ENCODE peak calls at places on chromosome 14, in nine cellular contexts. C is NB4, H is heart right ventricle, V is HFF-Myc, E is PC-9, Z is fibroblast of lung, D is GM23338, J is astrocyte of the cerebellum, X is cardiac fibroblast. K is an unnamed sample.

GRCh38 chr14:89912667-89913211 is 41.8 kb downstream of the EFCAB11 start:
- DNase-seq in C (no peak), H (no peak), V (peak), E (peak), Z (peak), D (peak), J (peak), X (peak), K (peak)

GRCh38 chr14:67416810-67417209 is 4.8 kb upstream of the PLEK2 start:
- DNase-seq in C (no peak), H (no peak), V (no peak), E (no peak), Z (no peak), D (no peak), J (no peak), X (no peak), K (no peak)

GRCh38 chr14:68975667-68976066 is 3.4 kb downstream of the ACTN1 start:
- DNase-seq in C (no peak), H (no peak), V (no peak), E (no peak), Z (peak), D (no peak), J (no peak), X (peak), K (no peak)

GRCh38 chr14:55867726-55868125 is 250.5 kb upstream of the PELI2 start:
- DNase-seq in C (no peak), H (no peak), V (no peak), E (no peak), Z (peak), D (no peak), J (no peak), X (peak), K (no peak)

GRCh38 chr14:23827100-23827892 is 126.3 kb upstream of the DHRS4 start:
- DNase-seq in C (no peak), H (no peak), V (no peak), E (no peak), Z (peak), D (no peak), J (no peak), X (no peak), K (no peak)

GRCh38 chr14:72315720-72316119 is 383.5 kb downstream of the RGS6 start:
- DNase-seq in C (peak), H (no peak), V (no peak), E (no peak), Z (no peak), D (no peak), J (no peak), X (no peak), K (no peak)

GRCh38 chr14:21385170-21385904 is 1.5 kb upstream of the SUPT16H start:
- DNase-seq in C (peak), H (no peak), V (no peak), E (no peak), Z (no peak), D (no peak), J (no peak), X (no peak), K (no peak)

GRCh38 chr14:50335389-50335788 is 23.3 kb downstream of the DMAC2L start:
- DNase-seq in C (no peak), H (peak), V (no peak), E (no peak), Z (peak), D (peak), J (peak), X (peak), K (no peak)

GRCh38 chr14:70735043-70735442 is 74.3 kb downstream of the MAP3K9 start:
- DNase-seq in C (no peak), H (no peak), V (no peak), E (no peak), Z (no peak), D (no peak), J (no peak), X (no peak), K (no peak)

GRCh38 chr14:89807905-89808304 is 146.6 kb downstream of the EFCAB11 start:
- DNase-seq in C (no peak), H (no peak), V (no peak), E (no peak), Z (no peak), D (peak), J (no peak), X (no peak), K (no peak)

GRCh38 chr14:103008126-103008525 is 49.2 kb downstream of the CDC42BPB start:
- DNase-seq in C (no peak), H (no peak), V (no peak), E (no peak), Z (no peak), D (no peak), J (no peak), X (no peak), K (no peak)

GRCh38 chr14:85917631-85918030 is 387.7 kb downstream of the FLRT2 start:
- DNase-seq in C (no peak), H (no peak), V (no peak), E (no peak), Z (no peak), D (no peak), J (no peak), X (no peak), K (no peak)

GRCh38 chr14:22981090-22982012 is 1.0 kb downstream of the AJUBA start:
- DNase-seq in C (no peak), H (peak), V (no peak), E (no peak), Z (peak), D (peak), J (no peak), X (peak), K (no peak)

GRCh38 chr14:86296173-86296572 is 766.2 kb downstream of the FLRT2 start:
- DNase-seq in C (no peak), H (no peak), V (no peak), E (no peak), Z (peak), D (no peak), J (peak), X (peak), K (no peak)

GRCh38 chr14:54577977-54578376 is 11.0 kb downstream of the SAMD4A start:
- DNase-seq in C (no peak), H (no peak), V (no peak), E (no peak), Z (peak), D (no peak), J (no peak), X (peak), K (no peak)

GRCh38 chr14:50260511-50260910 is 29.1 kb upstream of the SOS2 start:
- DNase-seq in C (peak), H (no peak), V (peak), E (peak), Z (peak), D (peak), J (peak), X (peak), K (peak)

GRCh38 chr14:96148631-96149030 is 56.0 kb upstream of the BDKRB2 start:
- DNase-seq in C (no peak), H (no peak), V (no peak), E (no peak), Z (no peak), D (no peak), J (no peak), X (no peak), K (no peak)

GRCh38 chr14:81200041-81200440 is 20.7 kb downstream of the GTF2A1 start:
- DNase-seq in C (peak), H (no peak), V (no peak), E (no peak), Z (no peak), D (no peak), J (no peak), X (no peak), K (no peak)

GRCh38 chr14:56273949-56274348 is 155.7 kb downstream of the PELI2 start:
- DNase-seq in C (no peak), H (no peak), V (no peak), E (no peak), Z (no peak), D (no peak), J (no peak), X (peak), K (no peak)

GRCh38 chr14:105937253-105938054 is 411.1 kb downstream of the TMEM121 start:
- DNase-seq in C (no peak), H (no peak), V (no peak), E (no peak), Z (no peak), D (no peak), J (no peak), X (no peak), K (no peak)

GRCh38 chr14:24403294-24404013 is 4.7 kb downstream of the NYNRIN start:
- DNase-seq in C (no peak), H (no peak), V (no peak), E (no peak), Z (peak), D (no peak), J (no peak), X (peak), K (no peak)

GRCh38 chr14:61642246-61642982 is 52.9 kb upstream of the HIF1A start:
- DNase-seq in C (no peak), H (no peak), V (peak), E (no peak), Z (peak), D (no peak), J (no peak), X (peak), K (no peak)
- TF ChIP-seq CTCF in C (no peak), H (no peak), V (no peak), E (no peak), Z (no peak), D (no peak), J (no peak), X (no peak), K (no peak)

DNA sequence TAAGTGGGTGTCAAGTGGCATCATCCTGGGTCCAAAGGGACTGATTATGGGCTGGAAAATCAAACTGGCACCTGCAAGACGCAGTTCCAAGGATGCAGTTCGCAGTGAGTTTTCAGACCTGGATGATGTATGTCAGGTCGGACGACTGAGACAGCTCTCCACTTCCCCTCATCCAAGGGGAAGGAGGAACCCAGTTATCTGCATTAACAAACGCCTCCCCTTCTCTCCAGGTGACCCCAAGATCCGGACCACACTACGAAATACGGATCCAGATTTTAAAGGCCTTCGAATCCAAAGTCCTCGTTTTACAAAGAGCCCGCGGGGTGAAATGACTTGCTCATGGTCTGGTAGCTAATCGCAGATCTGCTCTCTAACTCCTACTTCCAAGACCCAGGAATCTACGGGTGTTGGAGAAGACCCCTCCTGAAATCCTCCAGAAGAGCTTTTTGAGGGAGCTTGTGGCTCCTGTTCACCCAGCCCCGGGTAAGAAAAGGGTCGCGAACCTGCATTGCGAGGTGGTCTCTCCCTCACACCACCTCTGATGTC is 460 bp upstream of the SYNE2 start:
- DNase-seq in C (no peak), H (no peak), V (no peak), E (no peak), Z (peak), D (peak), J (no peak), X (peak), K (no peak)
- H3K4me3 ChIP-seq in C (no peak), H (peak), V (peak), E (peak), Z (peak), D (peak), J (peak), X (peak), K (peak)

GRCh38 chr14:26917086-26917485 is 319.3 kb upstream of the NOVA1 start:
- DNase-seq in C (peak), H (no peak), V (peak), E (no peak), Z (peak), D (peak), J (peak), X (peak), K (no peak)
- TF ChIP-seq CTCF in C (no peak), H (peak), V (peak), E (peak), Z (peak), D (peak), J (peak), X (peak), K (no peak)

GRCh38 chr14:34710744-34711143 is 3.6 kb downstream of the CFL2 start:
- DNase-seq in C (no peak), H (no peak), V (no peak), E (no peak), Z (peak), D (no peak), J (no peak), X (peak), K (no peak)

GRCh38 chr14:34713122-34713680 is 1.2 kb downstream of the CFL2 start:
- DNase-seq in C (no peak), H (no peak), V (no peak), E (no peak), Z (no peak), D (no peak), J (no peak), X (no peak), K (no peak)

GRCh38 chr14:34713681-34714319 is 593 bp downstream of the CFL2 start:
- DNase-seq in C (peak), H (peak), V (no peak), E (peak), Z (peak), D (peak), J (no peak), X (peak), K (no peak)

GRCh38 chr14:34711169-34711568 is 3.2 kb downstream of the CFL2 start:
- DNase-seq in C (no peak), H (no peak), V (peak), E (no peak), Z (peak), D (no peak), J (peak), X (peak), K (peak)

DNA sequence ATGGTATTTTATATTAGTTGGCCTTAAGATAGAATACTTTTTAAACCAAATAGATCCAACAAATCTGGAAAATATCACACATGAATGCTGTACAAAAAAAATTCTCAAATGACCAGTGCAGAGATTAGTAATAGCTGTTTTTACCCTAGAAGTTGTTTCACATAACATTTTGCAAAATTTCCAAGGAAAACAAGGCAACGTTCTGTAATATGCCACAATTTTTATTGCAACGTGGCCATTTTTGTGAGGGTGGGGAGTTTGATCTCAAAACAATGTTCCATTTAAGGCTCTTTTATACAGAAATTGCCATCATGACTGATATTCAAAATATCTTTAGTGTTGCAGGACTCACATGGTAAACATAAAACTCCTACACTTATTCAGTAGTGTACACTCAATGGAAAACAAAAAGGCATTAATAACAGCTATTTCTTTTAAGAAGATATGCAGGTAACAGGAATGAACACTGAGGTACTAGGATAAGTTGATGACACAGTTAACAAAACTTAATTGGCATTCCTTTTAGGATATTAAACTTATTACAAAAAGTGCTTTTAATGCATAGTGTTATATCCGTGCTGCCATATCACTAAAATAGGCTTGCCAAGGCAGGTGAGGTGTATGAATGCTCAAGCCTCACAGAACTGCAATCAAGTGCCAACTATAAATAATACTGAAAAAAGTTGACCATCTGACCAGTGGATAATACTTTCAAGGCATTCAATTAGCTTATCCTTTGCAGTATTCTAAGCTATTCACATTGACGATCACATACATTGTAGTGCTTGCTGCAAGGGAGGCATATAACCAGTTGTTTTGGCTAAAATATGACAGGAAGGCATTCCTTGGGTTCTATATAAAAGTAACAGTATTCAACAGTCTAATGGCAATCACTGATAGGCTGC is 2.3 kb downstream of the CFL2 start:
- DNase-seq in C (no peak), H (no peak), V (no peak), E (no peak), Z (no peak), D (no peak), J (no peak), X (peak), K (no peak)
- H3K4me3 ChIP-seq in C (no peak), H (peak), V (peak), E (no peak), Z (no peak), D (no peak), J (no peak), X (no peak), K (no peak)

GRCh38 chr14:65179918-65180724 is 77.8 kb upstream of the MAX start:
- DNase-seq in C (no peak), H (no peak), V (peak), E (peak), Z (peak), D (no peak), J (peak), X (peak), K (peak)

GRCh38 chr14:65185859-65186258 is 83.5 kb upstream of the MAX start:
- DNase-seq in C (no peak), H (no peak), V (no peak), E (no peak), Z (no peak), D (no peak), J (no peak), X (no peak), K (no peak)

GRCh38 chr14:65184032-65184764 is 81.9 kb upstream of the MAX start:
- DNase-seq in C (no peak), H (no peak), V (no peak), E (no peak), Z (peak), D (no peak), J (no peak), X (peak), K (no peak)

GRCh38 chr14:65177551-65177950 is 75.2 kb upstream of the MAX start:
- DNase-seq in C (no peak), H (no peak), V (no peak), E (no peak), Z (peak), D (no peak), J (no peak), X (no peak), K (no peak)

DNA sequence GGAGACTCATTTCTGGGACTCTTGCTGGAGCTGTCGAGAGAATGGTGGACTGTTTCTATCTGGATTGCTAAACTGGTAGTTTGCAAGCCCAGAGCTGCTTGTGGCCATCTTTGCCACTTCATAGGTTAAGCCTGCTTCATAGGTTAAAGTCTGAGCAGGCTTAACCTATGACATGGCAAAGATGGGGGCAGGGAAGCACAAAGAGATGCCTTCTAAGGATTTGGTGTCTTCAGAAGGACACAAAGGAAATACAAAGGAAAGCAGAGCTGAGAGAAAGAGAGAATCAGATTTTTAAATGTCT is 78.4 kb upstream of the MAX start:
- DNase-seq in C (no peak), H (no peak), V (no peak), E (no peak), Z (no peak), D (no peak), J (no peak), X (no peak), K (no peak)
- TF ChIP-seq CTCF in C (no peak), H (no peak), V (no peak), E (no peak), Z (no peak), D (no peak), J (no peak), X (no peak), K (no peak)

GRCh38 chr14:77375164-77375950 is 1.5 kb downstream of the TMED8 start:
- DNase-seq in C (peak), H (no peak), V (no peak), E (no peak), Z (no peak), D (no peak), J (no peak), X (no peak), K (no peak)
- H3K4me3 ChIP-seq in C (peak), H (peak), V (peak), E (peak), Z (no peak), D (peak), J (peak), X (no peak), K (no peak)

DNA sequence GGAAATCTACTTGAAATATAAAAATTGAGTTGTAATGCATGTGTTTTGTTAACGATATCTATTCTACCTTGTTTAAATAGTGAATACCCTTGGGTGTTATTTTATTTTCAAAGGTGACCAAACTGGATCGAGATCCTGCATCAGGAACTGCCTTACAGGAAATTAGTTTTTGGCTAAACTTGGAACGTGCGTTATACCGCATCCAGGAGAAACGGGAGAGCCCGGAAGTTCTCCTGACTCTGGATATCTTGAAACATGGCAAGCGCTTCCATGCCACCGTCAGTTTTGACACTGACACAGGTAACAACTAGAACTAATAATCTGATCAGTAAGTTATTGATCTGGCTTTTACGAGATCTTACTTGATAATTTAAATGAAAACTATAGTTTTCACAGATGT is 15.9 kb downstream of the DYNC1H1 start:
- DNase-seq in C (no peak), H (no peak), V (no peak), E (peak), Z (no peak), D (no peak), J (no peak), X (no peak), K (no peak)
- TF ChIP-seq CTCF in C (no peak), H (no peak), V (no peak), E (no peak), Z (no peak), D (no peak), J (no peak), X (no peak), K (no peak)

GRCh38 chr14:104694475-104694950 is 5.1 kb downstream of the INF2 start:
- DNase-seq in C (no peak), H (peak), V (no peak), E (no peak), Z (no peak), D (no peak), J (no peak), X (no peak), K (no peak)
- H3K4me3 ChIP-seq in C (no peak), H (no peak), V (no peak), E (no peak), Z (no peak), D (no peak), J (no peak), X (no peak), K (no peak)

GRCh38 chr14:88563845-88564244 is 1.0 kb downstream of the ZC3H14 start:
- DNase-seq in C (no peak), H (no peak), V (no peak), E (no peak), Z (no peak), D (peak), J (no peak), X (no peak), K (no peak)

GRCh38 chr14:88562831-88563686 is at the start of gene ZC3H14:
- DNase-seq in C (peak), H (peak), V (no peak), E (peak), Z (peak), D (peak), J (peak), X (peak), K (no peak)

GRCh38 chr14:88562532-88562830 is 356 bp upstream of the ZC3H14 start:
- DNase-seq in C (no peak), H (no peak), V (no peak), E (no peak), Z (no peak), D (no peak), J (no peak), X (no peak), K (no peak)

GRCh38 chr14:88556581-88556980 is 1.8 kb upstream of the PTPN21 start:
- DNase-seq in C (no peak), H (no peak), V (no peak), E (no peak), Z (peak), D (no peak), J (no peak), X (no peak), K (no peak)

GRCh38 chr14:88559852-88560251 is 3.0 kb upstream of the ZC3H14 start:
- DNase-seq in C (peak), H (no peak), V (peak), E (peak), Z (peak), D (peak), J (peak), X (peak), K (peak)
- TF ChIP-seq CTCF in C (peak), H (peak), V (peak), E (peak), Z (peak), D (peak), J (peak), X (peak), K (peak)

K was measured in AG09309.